ENCODE peak calls at places on chromosomes 2 and 18, in nine cellular contexts. J is fibroblast of mammary gland, Y is tibial nerve, E is tibial artery, R is BE2C, Z is heart right ventricle, V is progenitor cell of endocrine pancreas, K is Caco-2, P is GM23338. I is an unnamed sample.
A peak's percentile ranks its signal among the peaks of the same experiment; 100 is the strongest.

GRCh38 chr18:34787931-34788532 is 77.9 kb downstream of the DTNA start:
- DNase-seq in J (peak; percentile 74), Y (peak; percentile 64), E (no peak), R (peak; percentile 19), Z (no peak), V (no peak), K (peak; percentile 33), P (peak; percentile 83), I (no peak)

GRCh38 chr2:200809506-200810251 is 2.0 kb upstream of the BZW1 start:
- DNase-seq in J (peak; percentile 42), Y (no peak), E (no peak), R (no peak), Z (no peak), V (no peak), K (no peak), P (no peak), I (no peak)

GRCh38 chr2:57890462-57890861 is 156.1 kb upstream of the VRK2 start:
- DNase-seq in J (peak; percentile 88), Y (no peak), E (no peak), R (no peak), Z (no peak), V (no peak), K (no peak), P (no peak), I (no peak)

GRCh38 chr2:61425605-61426155 is 45.2 kb downstream of the USP34 start:
- DNase-seq in J (no peak), Y (no peak), E (no peak), R (no peak), Z (no peak), V (no peak), K (no peak), P (no peak), I (no peak)

GRCh38 chr2:154554046-154554445 is 144.4 kb upstream of the KCNJ3 start:
- DNase-seq in J (no peak), Y (no peak), E (no peak), R (no peak), Z (no peak), V (no peak), K (no peak), P (no peak), I (no peak)

GRCh38 chr2:241965931-241966412 is 96.4 kb downstream of the RTP5 start:
- DNase-seq in J (peak; percentile 86), Y (peak; percentile 46), E (peak; percentile 67), R (peak; percentile 47), Z (no peak), V (no peak), K (no peak), P (no peak), I (peak; percentile 49)

GRCh38 chr2:186459009-186459408 is 27.1 kb upstream of the ZC3H15 start:
- DNase-seq in J (peak; percentile 49), Y (no peak), E (no peak), R (no peak), Z (no peak), V (no peak), K (no peak), P (peak; percentile 11), I (no peak)

GRCh38 chr18:51054764-51055163 is 24.8 kb downstream of the SMAD4 start:
- DNase-seq in J (peak; percentile 45), Y (no peak), E (no peak), R (no peak), Z (no peak), V (no peak), K (no peak), P (no peak), I (no peak)

GRCh38 chr2:101300164-101300563 is 8.3 kb downstream of the RNF149 start:
- DNase-seq in J (no peak), Y (no peak), E (no peak), R (no peak), Z (no peak), V (no peak), K (no peak), P (no peak), I (no peak)

GRCh38 chr18:10661333-10661732 is 135.5 kb downstream of the NAPG start:
- DNase-seq in J (peak; percentile 82), Y (peak; percentile 27), E (no peak), R (no peak), Z (no peak), V (no peak), K (no peak), P (no peak), I (no peak)

GRCh38 chr18:26046419-26047077 is 43.9 kb downstream of the SS18 start:
- DNase-seq in J (no peak), Y (no peak), E (no peak), R (no peak), Z (no peak), V (no peak), K (no peak), P (no peak), I (no peak)

GRCh38 chr2:43209204-43209717 is 17.1 kb downstream of the ZFP36L2 start:
- DNase-seq in J (no peak), Y (no peak), E (no peak), R (no peak), Z (no peak), V (no peak), K (no peak), P (no peak), I (no peak)

GRCh38 chr2:25491003-25491696 is 149.4 kb upstream of the DNMT3A start:
- DNase-seq in J (peak; percentile 28), Y (no peak), E (no peak), R (no peak), Z (no peak), V (no peak), K (no peak), P (no peak), I (no peak)

GRCh38 chr2:30770791-30771190 is 36.5 kb downstream of the CAPN13 start:
- DNase-seq in J (no peak), Y (no peak), E (no peak), R (no peak), Z (no peak), V (no peak), K (no peak), P (no peak), I (no peak)

GRCh38 chr2:950627-950992 is at the start of gene SNTG2:
- DNase-seq in J (no peak), Y (peak; percentile 11), E (no peak), R (peak; percentile 30), Z (peak; percentile 43), V (peak; percentile 38), K (no peak), P (peak; percentile 62), I (peak; percentile 57)

GRCh38 chr2:172525601-172526000 is 30.3 kb upstream of the PDK1 start:
- DNase-seq in J (no peak), Y (no peak), E (no peak), R (no peak), Z (no peak), V (no peak), K (peak; percentile 32), P (peak; percentile 40), I (no peak)

GRCh38 chr2:76281176-76281841 is 570.6 kb upstream of the GCFC2 start:
- DNase-seq in J (no peak), Y (no peak), E (no peak), R (peak; percentile 31), Z (no peak), V (no peak), K (no peak), P (no peak), I (no peak)

DNA sequence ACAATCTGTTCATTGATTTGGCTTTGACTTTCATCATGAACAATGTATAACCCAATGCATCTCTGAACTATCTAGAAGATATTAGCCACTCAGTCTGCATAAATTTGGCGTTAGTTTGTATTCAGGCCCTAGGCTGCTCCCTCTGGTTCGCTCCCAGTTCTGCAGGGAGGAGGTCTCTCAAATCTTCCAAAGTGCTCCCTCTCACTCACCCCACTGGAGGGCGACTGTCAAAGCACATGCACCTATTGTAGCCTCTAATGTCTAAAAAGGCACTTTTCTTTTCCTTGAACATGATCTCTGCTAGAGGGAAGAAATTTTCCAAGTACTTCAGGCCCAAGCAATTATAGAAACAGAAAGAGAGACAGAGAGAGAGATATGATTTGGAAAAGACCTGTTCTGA is 291.5 kb downstream of the TDRD15 start:
- DNase-seq in J (no peak), Y (no peak), E (no peak), R (peak; percentile 38), Z (no peak), V (no peak), K (peak; percentile 37), P (peak; percentile 58), I (no peak)
- TF ChIP-seq CTCF in J (no peak), Y (no peak), E (no peak), R (peak; percentile 56), Z (no peak), V (peak; percentile 36), K (peak; percentile 42), P (peak; percentile 60), I (no peak)

DNA sequence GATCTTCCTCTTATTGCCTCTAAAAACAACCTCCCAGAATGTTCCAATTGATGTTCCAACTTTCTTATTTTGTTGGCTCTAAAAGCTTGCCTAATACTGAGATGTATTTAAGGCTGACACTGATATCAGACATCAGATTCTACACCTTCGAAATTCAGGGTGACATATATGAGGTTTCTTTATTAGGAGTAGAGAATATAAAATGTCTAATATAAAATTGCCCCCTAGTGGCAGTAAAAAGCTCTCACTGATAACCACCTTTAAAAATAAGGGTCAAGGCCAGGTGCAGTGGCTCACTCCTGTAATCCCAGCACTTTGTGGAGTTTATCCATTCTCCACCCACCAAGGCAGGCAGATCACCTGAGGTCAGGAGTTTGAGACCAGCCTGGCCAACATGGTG is 789.7 kb upstream of the SLC39A10 start:
- DNase-seq in J (peak; percentile 2), Y (no peak), E (no peak), R (no peak), Z (no peak), V (no peak), K (no peak), P (peak; percentile 47), I (no peak)
- TF ChIP-seq CTCF in J (peak; percentile 49), Y (no peak), E (peak; percentile 8), R (peak; percentile 46), Z (peak; percentile 37), V (peak; percentile 65), K (peak; percentile 51), P (peak; percentile 75), I (no peak)

DNA sequence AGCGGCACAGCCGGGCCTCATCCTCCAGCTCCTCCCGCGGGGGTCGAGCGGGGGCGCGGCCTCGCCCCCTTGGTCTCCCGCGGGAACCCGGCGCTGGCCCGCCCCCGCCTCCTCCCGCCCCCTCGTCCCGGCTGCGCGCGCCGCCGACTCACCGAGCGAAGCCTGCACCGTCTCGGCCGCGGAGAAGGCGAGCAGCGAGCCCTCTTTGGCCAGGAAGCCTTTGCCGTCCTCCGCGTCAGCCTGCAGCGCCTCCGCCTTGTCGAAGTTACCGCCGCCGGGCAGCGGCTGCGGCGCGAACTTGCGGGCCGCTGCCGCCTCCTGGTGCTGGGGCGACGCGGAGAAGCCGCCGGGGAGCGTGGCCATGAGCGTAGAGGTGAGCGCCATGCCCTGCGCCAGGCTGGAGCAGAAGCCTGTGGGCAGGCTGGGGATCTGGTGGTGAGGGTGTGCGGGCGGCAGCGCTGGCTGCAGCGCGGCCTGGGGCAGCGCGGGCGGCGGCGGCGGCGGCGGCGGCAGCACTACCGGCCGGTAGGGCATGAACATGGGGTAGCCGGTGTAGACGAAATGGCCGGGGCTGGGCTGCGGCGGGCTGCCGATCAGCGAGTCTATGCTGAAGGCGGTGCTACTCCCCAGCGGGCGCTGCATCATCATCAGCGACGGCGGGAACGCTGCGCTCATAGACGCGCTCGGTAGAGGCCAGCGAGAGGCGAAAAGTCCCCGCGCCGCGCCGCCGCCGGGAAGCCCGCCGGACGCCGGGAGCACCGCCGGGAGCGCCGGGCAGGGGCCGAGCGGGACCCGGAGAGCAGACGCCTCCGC is 683 bp downstream of the GBX2 start:
- DNase-seq in J (peak; percentile 45), Y (no peak), E (no peak), R (peak; percentile 49), Z (no peak), V (no peak), K (peak; percentile 42), P (peak; percentile 58), I (no peak)
- TF ChIP-seq CTCF in J (no peak), Y (no peak), E (no peak), R (peak; percentile 19), Z (peak; percentile 42), V (peak; percentile 34), K (no peak), P (no peak), I (no peak)

GRCh38 chr2:231670892-231671616 is 37.3 kb upstream of the PTMA start:
- DNase-seq in J (no peak), Y (no peak), E (no peak), R (no peak), Z (no peak), V (no peak), K (peak; percentile 32), P (peak; percentile 67), I (no peak)
- TF ChIP-seq CTCF in J (peak; percentile 5), Y (no peak), E (peak; percentile 27), R (peak; percentile 45), Z (peak; percentile 60), V (peak; percentile 54), K (peak; percentile 53), P (no peak), I (no peak)